ENCODE peak calls at places on chromosomes 6 and 20, in eight cellular contexts. Z, H, W, V, D, N, M and O are unnamed samples.

GRCh38 chr6:38209291-38209865 is 389.9 kb downstream of the ZFAND3 start:
- DNase-seq in Z (no peak), W (no peak), M (no peak), V (no peak), H (no peak), D (no peak), N (no peak), O (no peak)

GRCh38 chr6:83265384-83265783 is 72.2 kb downstream of the RWDD2A start:
- DNase-seq in V (no peak), D (no peak), W (no peak), M (no peak), H (no peak), N (no peak), Z (peak; percentile 72), O (no peak)

GRCh38 chr6:7723041-7723447 is 2.9 kb upstream of the BMP6 start:
- DNase-seq in H (peak; percentile 70), M (peak; percentile 72), Z (peak; percentile 58), N (peak; percentile 86), W (peak; percentile 85), D (peak; percentile 24), V (peak; percentile 83), O (peak; percentile 79)

GRCh38 chr6:168302534-168302933 is 17.0 kb downstream of the DACT2 start:
- DNase-seq in N (no peak), M (no peak), D (no peak), W (no peak), Z (no peak), V (peak; percentile 28), H (peak; percentile 24), O (no peak)

GRCh38 chr20:45229264-45230056 is 8.3 kb downstream of the SEMG2 start:
- DNase-seq in M (peak; percentile 13), V (peak; percentile 30), N (no peak), D (peak; percentile 5), Z (peak; percentile 47), H (peak; percentile 52), W (peak; percentile 41), O (no peak)

GRCh38 chr6:129932321-129932720 is 71.2 kb upstream of the TMEM244 start:
- DNase-seq in N (no peak), D (no peak), Z (no peak), V (no peak), H (no peak), W (no peak), M (no peak), O (no peak)

GRCh38 chr20:54118220-54119001 is 48.0 kb upstream of the BCAS1 start:
- DNase-seq in H (no peak), N (no peak), W (no peak), Z (peak; percentile 36), D (no peak), V (no peak), M (no peak), O (no peak)

GRCh38 chr6:21808045-21808470 is 214.5 kb downstream of the SOX4 start:
- DNase-seq in H (no peak), Z (peak; percentile 40), M (no peak), V (no peak), D (no peak), W (no peak), N (no peak), O (no peak)

GRCh38 chr20:12575352-12576095 is 433.2 kb upstream of the SPTLC3 start:
- DNase-seq in H (no peak), M (peak; percentile 59), D (no peak), Z (peak; percentile 25), V (no peak), W (peak; percentile 87), N (peak; percentile 68), O (peak; percentile 15)

GRCh38 chr20:38167851-38168760 is 3.0 kb upstream of the TGM2 start:
- DNase-seq in V (peak; percentile 29), D (no peak), H (no peak), W (peak; percentile 92), Z (peak; percentile 79), M (peak; percentile 73), N (peak; percentile 88), O (peak; percentile 87)

GRCh38 chr20:38170914-38171300 is 5.8 kb upstream of the TGM2 start:
- DNase-seq in M (no peak), V (no peak), W (peak; percentile 78), N (no peak), H (no peak), D (no peak), Z (no peak), O (no peak)

GRCh38 chr20:38170219-38170902 is 5.3 kb upstream of the TGM2 start:
- DNase-seq in N (no peak), H (no peak), D (no peak), M (no peak), W (no peak), V (no peak), Z (no peak), O (no peak)

GRCh38 chr20:38168791-38169589 is 3.9 kb upstream of the TGM2 start:
- DNase-seq in V (no peak), M (no peak), N (no peak), D (no peak), Z (peak; percentile 54), H (no peak), W (no peak), O (peak; percentile 67)

GRCh38 chr20:38169636-38170035 is 4.6 kb upstream of the TGM2 start:
- DNase-seq in N (no peak), M (no peak), V (no peak), Z (no peak), D (no peak), W (no peak), H (no peak), O (no peak)
- H3K4me1 ChIP-seq in N (peaks cover 18% of the 10 kb centered on the region), M (peaks cover 21% of the 10 kb centered on the region), V (peaks cover 11% of the 10 kb centered on the region), Z (peaks cover 79% of the 10 kb centered on the region), D (no peaks in the 10 kb centered on the region), W (peaks cover 31% of the 10 kb centered on the region), H (peaks cover 23% of the 10 kb centered on the region), O (peaks cover 8% of the 10 kb centered on the region)

GRCh38 chr20:22414354-22414753 is 170.0 kb downstream of the FOXA2 start:
- DNase-seq in W (no peak), Z (no peak), M (no peak), N (no peak), V (no peak), D (no peak), H (no peak), O (no peak)

GRCh38 chr20:22411568-22412450 is 172.6 kb downstream of the FOXA2 start:
- DNase-seq in W (peak; percentile 76), V (no peak), M (no peak), Z (no peak), N (no peak), H (peak; percentile 69), D (no peak), O (peak; percentile 40)

GRCh38 chr20:22410556-22411130 is 173.7 kb downstream of the FOXA2 start:
- DNase-seq in N (no peak), V (no peak), M (no peak), H (no peak), W (no peak), D (no peak), Z (no peak), O (no peak)

GRCh38 chr20:22408521-22409402 is 175.6 kb downstream of the FOXA2 start:
- DNase-seq in W (no peak), Z (no peak), H (no peak), V (no peak), M (no peak), D (no peak), N (no peak), O (no peak)

DNA sequence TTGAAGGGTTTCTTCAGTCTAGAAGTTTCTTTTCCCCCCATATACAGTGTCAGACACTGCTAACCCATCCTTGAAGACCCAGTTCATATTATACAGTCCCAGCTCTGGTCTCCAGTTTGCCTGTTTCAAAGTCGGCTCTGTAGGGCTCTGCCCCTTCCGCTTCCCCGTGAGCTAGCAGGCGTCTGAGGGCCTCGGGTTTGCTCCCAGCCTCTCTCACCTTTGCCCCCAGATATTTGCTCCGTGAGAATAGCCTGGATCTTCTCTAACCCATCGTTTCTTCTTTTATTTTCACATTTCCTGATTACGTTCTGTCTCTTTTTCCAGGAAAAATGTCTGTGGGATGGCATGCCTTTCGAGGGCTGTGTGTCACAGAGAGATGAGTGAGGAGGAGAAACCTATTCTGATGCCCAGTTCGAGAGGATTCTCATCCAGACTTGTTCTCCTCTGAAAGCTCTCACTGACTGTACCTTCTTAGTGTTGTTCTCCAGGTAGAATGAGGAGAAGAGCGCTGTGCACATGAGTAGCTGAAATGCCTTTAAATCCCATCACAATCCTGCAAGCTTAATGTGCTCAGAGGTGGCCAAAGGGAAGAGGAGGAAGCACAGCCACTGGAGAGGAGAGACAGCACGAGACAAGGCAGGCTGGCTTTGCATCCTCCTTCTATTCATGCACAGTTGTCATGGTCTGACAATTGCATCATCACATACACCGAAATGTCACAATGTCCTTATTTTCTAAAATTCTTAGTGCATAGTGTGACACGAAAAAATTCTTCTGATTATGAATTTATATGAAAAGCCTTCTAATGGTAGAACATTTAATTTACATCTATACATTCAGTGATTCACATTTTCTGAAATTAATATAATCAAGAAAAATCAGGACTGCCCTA is 171.1 kb downstream of the FOXA2 start:
- DNase-seq in H (no peak), D (no peak), M (no peak), V (no peak), Z (no peak), W (no peak), N (no peak), O (no peak)
- H3K4me1 ChIP-seq in H (peaks cover 12% of the 10 kb centered on the region), D (no peaks in the 10 kb centered on the region), M (no peaks in the 10 kb centered on the region), V (no peaks in the 10 kb centered on the region), Z (no peaks in the 10 kb centered on the region), W (peaks cover 2% of the 10 kb centered on the region), N (peaks cover 4% of the 10 kb centered on the region), O (no peaks in the 10 kb centered on the region)

GRCh38 chr6:24935323-24935722 is 437 bp downstream of the RIPOR2 start:
- DNase-seq in N (no peak), V (no peak), D (no peak), H (no peak), W (no peak), Z (no peak), M (no peak), O (no peak)

GRCh38 chr6:24933266-24933665 is 2.5 kb downstream of the RIPOR2 start:
- DNase-seq in V (no peak), M (no peak), D (no peak), Z (no peak), H (no peak), W (no peak), N (no peak), O (no peak)

GRCh38 chr6:24935753-24936152 is at the start of gene RIPOR2:
- DNase-seq in N (no peak), Z (no peak), D (peak; percentile 78), W (peak; percentile 51), V (peak; percentile 67), M (peak; percentile 25), H (no peak), O (peak; percentile 51)

GRCh38 chr6:24933868-24934401 is 1.8 kb downstream of the RIPOR2 start:
- DNase-seq in N (no peak), W (no peak), D (peak; percentile 75), H (peak; percentile 42), Z (no peak), M (no peak), V (peak; percentile 83), O (no peak)

GRCh38 chr6:24936641-24937317 is 1.0 kb upstream of the RIPOR2 start:
- DNase-seq in W (no peak), H (no peak), Z (peak; percentile 34), D (peak; percentile 60), V (no peak), M (no peak), N (no peak), O (no peak)
- H3K4me1 ChIP-seq in W (peaks cover 2% of the 10 kb centered on the region), H (no peaks in the 10 kb centered on the region), Z (no peaks in the 10 kb centered on the region), D (peaks cover 48% of the 10 kb centered on the region), V (peaks cover 18% of the 10 kb centered on the region), M (peaks cover 4% of the 10 kb centered on the region), N (no peaks in the 10 kb centered on the region), O (peaks cover 6% of the 10 kb centered on the region)

DNA sequence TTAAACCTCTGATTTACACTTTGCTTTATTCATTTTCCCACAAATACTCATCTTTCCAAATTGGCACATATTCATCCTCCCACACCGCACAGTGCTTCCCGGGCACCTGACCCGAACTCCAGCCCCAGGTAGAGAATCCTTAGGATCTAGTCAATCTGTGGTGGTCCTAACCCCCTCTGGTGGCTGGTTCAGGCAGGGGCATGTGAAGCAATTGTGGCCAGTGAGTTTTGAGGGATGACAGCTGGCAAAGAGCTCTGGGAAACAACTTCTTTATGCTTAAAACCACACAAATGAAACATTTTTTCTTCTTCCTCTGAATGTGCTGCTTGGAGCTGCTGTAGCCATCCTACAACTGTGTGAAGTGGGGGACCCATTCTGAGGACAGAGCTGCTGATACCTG is 54.7 kb downstream of the ELOVL5 start:
- DNase-seq in H (no peak), M (no peak), N (no peak), D (peak; percentile 46), W (no peak), Z (no peak), V (peak; percentile 64), O (no peak)
- H3K4me1 ChIP-seq in H (no peaks in the 10 kb centered on the region), M (peaks cover 58% of the 10 kb centered on the region), N (peaks cover 4% of the 10 kb centered on the region), D (peaks cover 66% of the 10 kb centered on the region), W (peaks cover 6% of the 10 kb centered on the region), Z (peaks cover 16% of the 10 kb centered on the region), V (peaks cover 6% of the 10 kb centered on the region), O (no peaks in the 10 kb centered on the region)